ENCODE peak calls at places on chromosomes 13 and 19, in seven cellular contexts. I is cardiac fibroblast, V is endothelial cell of umbilical vein, W is Caco-2, B is neural progenitor cell, S is fibroblast of villous mesenchyme, D is fibroblast of lung. T is an unnamed sample.

GRCh38 chr19:46351241-46352041 is 4.6 kb downstream of the PPP5C start:
- DNase-seq in I (peak; percentile 78), B (no peak), D (peak; percentile 71), V (peak; percentile 70), S (peak; percentile 63), W (no peak), T (no peak)

GRCh38 chr13:62747629-62748028 is 1332.0 kb upstream of the PCDH20 start:
- DNase-seq in I (no peak), B (no peak), W (no peak), D (no peak), S (no peak), V (no peak), T (no peak)

GRCh38 chr13:44767257-44767656 is 191.1 kb upstream of the TSC22D1 start:
- DNase-seq in D (no peak), W (no peak), B (no peak), V (no peak), I (no peak), S (no peak), T (no peak)

GRCh38 chr19:677601-678380 is 1.6 kb downstream of the FSTL3 start:
- DNase-seq in W (no peak), B (no peak), I (peak; percentile 51), D (peak; percentile 44), S (no peak), V (no peak), T (no peak)

GRCh38 chr19:35124098-35125060 is 8.8 kb downstream of the FXYD3 start:
- DNase-seq in V (peak; percentile 89), W (peak; percentile 93), B (peak; percentile 33), S (peak; percentile 88), D (peak; percentile 91), I (peak; percentile 93), T (peak; percentile 64)

GRCh38 chr13:109569938-109570711 is 216.3 kb downstream of the IRS2 start:
- DNase-seq in D (no peak), W (no peak), I (no peak), B (no peak), S (no peak), V (no peak), T (no peak)

GRCh38 chr13:24273926-24274325 is 35.5 kb upstream of the C1QTNF9 start:
- DNase-seq in S (no peak), W (no peak), B (no peak), I (no peak), D (no peak), V (no peak), T (no peak)

GRCh38 chr19:15869109-15869555 is 28.7 kb downstream of the CYP4F2 start:
- DNase-seq in S (peak; percentile 13), V (peak; percentile 24), B (no peak), D (peak; percentile 4), I (peak; percentile 5), W (peak; percentile 54), T (no peak)

GRCh38 chr13:114115191-114115671 is 17.2 kb downstream of the RASA3 start:
- DNase-seq in B (no peak), I (peak; percentile 90), V (peak; percentile 83), S (peak; percentile 95), D (peak; percentile 81), W (peak; percentile 62), T (no peak)
- TF ChIP-seq CTCF in B (no peak), I (no peak), V (peak; percentile 31), S (peak; percentile 39), D (no peak), W (no peak), T (no peak)

DNA sequence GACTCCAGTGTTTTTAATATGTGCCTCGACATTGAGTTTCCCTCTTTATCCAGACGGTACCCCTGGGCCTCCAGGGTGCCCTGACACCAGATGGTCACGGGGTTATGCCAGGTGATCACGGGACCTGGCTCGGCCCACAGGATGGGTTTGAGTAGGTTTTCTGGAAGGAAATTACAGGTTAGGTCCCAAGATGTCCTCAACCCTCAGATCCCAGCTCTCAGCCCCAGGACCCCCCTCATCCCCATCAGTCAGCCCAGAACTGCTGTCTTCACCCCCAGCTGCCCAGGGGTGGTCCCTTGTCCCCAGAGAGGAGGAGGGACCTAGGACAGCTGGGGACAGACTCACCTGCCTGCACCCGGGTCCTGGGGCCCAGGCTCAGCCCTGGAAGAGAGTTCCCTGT is 441 bp downstream of the LILRA4 start:
- DNase-seq in S (no peak), W (no peak), B (no peak), D (no peak), I (no peak), V (no peak), T (no peak)
- TF ChIP-seq CTCF in S (no peak), W (no peak), B (no peak), D (no peak), I (no peak), V (no peak), T (no peak)

DNA sequence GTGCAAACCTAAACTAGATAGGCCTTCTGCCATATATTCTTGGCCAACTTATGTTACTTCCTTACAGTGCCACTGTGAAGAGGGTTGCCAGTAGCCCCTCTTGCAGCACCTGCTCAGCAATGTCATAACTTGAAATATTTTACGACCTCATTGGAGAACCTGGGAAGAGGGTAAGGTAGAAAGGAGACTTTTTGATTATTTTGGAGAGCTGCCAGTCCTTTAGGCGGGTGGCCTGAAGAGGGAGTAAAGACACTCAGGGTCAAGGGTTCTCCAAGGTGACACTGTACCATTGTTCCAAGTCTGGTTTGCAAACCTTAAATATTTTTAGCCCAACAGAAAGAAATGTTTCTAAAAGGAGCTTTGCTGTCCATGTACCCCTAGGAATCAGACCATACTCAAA is 118.3 kb downstream of the FLT1 start:
- DNase-seq in V (no peak), S (no peak), W (no peak), D (no peak), B (no peak), I (no peak), T (no peak)
- TF ChIP-seq CTCF in V (no peak), S (no peak), W (peak; percentile 22), D (no peak), B (no peak), I (no peak), T (no peak)

DNA sequence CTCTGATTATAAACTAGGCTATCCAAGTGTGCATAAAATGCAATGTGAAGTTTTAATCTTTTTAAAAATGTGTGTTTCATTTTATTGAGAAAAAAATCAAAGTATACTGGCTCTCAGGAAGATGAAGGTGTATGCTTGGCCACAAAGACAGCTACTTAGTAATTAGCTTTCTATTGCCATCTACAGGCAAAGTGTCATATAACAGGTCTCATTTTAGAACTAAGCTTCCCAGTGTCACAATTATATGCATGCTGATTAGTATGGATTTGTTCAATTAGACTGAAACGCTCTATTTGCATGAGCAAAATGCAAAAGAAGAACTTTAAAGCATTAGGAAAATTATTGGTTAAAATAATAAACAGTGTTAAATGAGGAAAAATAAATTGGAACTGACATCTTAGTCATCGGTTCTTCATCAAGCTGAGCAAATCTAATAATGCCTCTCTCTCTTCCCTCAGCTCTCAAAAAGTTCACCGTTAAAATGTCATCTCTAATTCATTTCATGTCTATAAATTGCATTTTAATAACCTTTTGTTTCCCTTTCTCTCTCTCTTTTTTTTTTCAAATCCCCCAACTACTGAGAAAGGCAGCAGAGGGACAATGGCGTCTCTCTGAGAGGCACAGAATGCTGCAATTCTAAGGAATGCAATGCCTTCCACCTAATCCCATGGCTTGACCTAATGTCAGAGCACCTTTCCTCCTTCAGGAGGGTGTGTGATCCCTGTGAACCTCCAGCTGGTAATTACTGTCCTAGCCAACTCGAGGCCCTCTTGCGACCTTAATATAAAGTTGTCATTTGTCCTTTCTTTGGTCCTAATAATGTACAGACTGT is 313.1 kb upstream of the MAB21L1 start:
- DNase-seq in V (peak; percentile 48), B (peak; percentile 77), I (peak; percentile 71), D (peak; percentile 62), W (peak; percentile 9), S (peak; percentile 39), T (no peak)
- TF ChIP-seq CTCF in V (peak; percentile 45), B (peak; percentile 77), I (peak; percentile 50), D (peak; percentile 49), W (peak; percentile 31), S (peak; percentile 51), T (peak; percentile 48)